ENCODE peak calls at places on chromosomes 11 and 22, in eight cellular contexts. C is cardiac muscle cell; K is SK-N-SH; Y is stimulated activated CD4-positive, alpha-beta T cell treated with anti-CD3 and anti-CD28 coated beads, Interleukin-1b, Interleukin-23, amount 100 ng/mL, for 1 hour; V is non-pigmented ciliary epithelial cell; M is stimulated activated CD8-positive, alpha-beta memory T cell treated with anti-CD3 and anti-CD28 coated beads, Interleukin-7, amount 100 ng/mL, for 1 hour; E is AG09309; T is activated CD4-positive, alpha-beta T cell treated with anti-CD3 and anti-CD28 coated beads for 24 hours. W is an unnamed sample.

GRCh38 chr22:32791056-32791455 is 10.4 kb upstream of the TIMP3 start:
- DNase-seq in C (no peak), K (no peak), Y (no peak), V (no peak), M (no peak), E (no peak), T (no peak), W (no peak)

GRCh38 chr11:75611823-75612222 is 49.8 kb downstream of the SERPINH1 start:
- DNase-seq in C (no peak), K (no peak), Y (no peak), V (no peak), M (no peak), E (no peak), T (no peak), W (no peak)

GRCh38 chr11:65216830-65217229 is 35.1 kb downstream of the CAPN1 start:
- DNase-seq in C (no peak), K (no peak), Y (no peak), V (no peak), M (no peak), E (no peak), T (no peak), W (no peak)

GRCh38 chr22:38177926-38178604 is 3.6 kb downstream of the PLA2G6 start:
- DNase-seq in C (peak; percentile 85), K (no peak), Y (no peak), V (peak; percentile 44), M (no peak), E (peak; percentile 75), T (no peak), W (no peak)

GRCh38 chr22:49582171-49582570 is 245.5 kb downstream of the BRD1 start:
- DNase-seq in C (no peak), K (peak; percentile 46), Y (no peak), V (no peak), M (no peak), E (no peak), T (no peak), W (no peak)

GRCh38 chr22:40758390-40758789 is 60.8 kb downstream of the SLC25A17 start:
- DNase-seq in C (no peak), K (no peak), Y (no peak), V (no peak), M (no peak), E (no peak), T (no peak), W (no peak)

GRCh38 chr22:42805998-42806481 is 51.0 kb downstream of the ARFGAP3 start:
- DNase-seq in C (no peak), K (no peak), Y (no peak), V (no peak), M (no peak), E (no peak), T (no peak), W (no peak)

GRCh38 chr11:76880314-76880713 is 19.6 kb downstream of the ACER3 start:
- DNase-seq in C (no peak), K (no peak), Y (no peak), V (no peak), M (no peak), E (no peak), T (no peak), W (no peak)

GRCh38 chr11:6733326-6734030 is 38.3 kb downstream of the OR2AG2 start:
- DNase-seq in C (no peak), K (no peak), Y (no peak), V (no peak), M (no peak), E (no peak), T (no peak), W (no peak)

GRCh38 chr11:43833657-43834073 is 47.0 kb upstream of the ALKBH3 start:
- DNase-seq in C (peak; percentile 75), K (peak; percentile 35), Y (no peak), V (no peak), M (no peak), E (no peak), T (no peak), W (no peak)

W was measured in smooth muscle cell of the brain vasculature.